ENCODE peak calls at places on chromosome 13, in four cellular contexts. H, Y, U and I are unnamed samples.

GRCh38 chr13:74009100-74009668 is 125.0 kb downstream of the KLF12 start:
- DNase-seq in H (no peak), Y (no peak), U (no peak), I (no peak)

GRCh38 chr13:99376924-99377323 is 69.7 kb upstream of the GPR183 start:
- DNase-seq in U (no peak), Y (no peak), H (no peak), I (no peak)

GRCh38 chr13:24671367-24672117 is 8.7 kb upstream of the ATP12A start:
- DNase-seq in U (peak), Y (peak), H (peak), I (peak)

GRCh38 chr13:102261809-102262208 is 140.0 kb downstream of the FGF14 start:
- DNase-seq in Y (no peak), H (no peak), U (no peak), I (no peak)

GRCh38 chr13:100835695-100836094 is 161.1 kb upstream of the TMTC4 start:
- DNase-seq in H (no peak), U (no peak), Y (peak), I (no peak)

GRCh38 chr13:24672141-24673132 is 7.8 kb upstream of the ATP12A start:
- DNase-seq in H (peak), U (no peak), Y (peak), I (no peak)

GRCh38 chr13:98451676-98452105 is 125.2 kb downstream of the STK24 start:
- DNase-seq in H (no peak), U (no peak), Y (peak), I (no peak)

GRCh38 chr13:30178976-30179375 is 128.4 kb downstream of the KATNAL1 start:
- DNase-seq in U (no peak), Y (no peak), H (no peak), I (no peak)

GRCh38 chr13:60448907-60449510 is 52.0 kb downstream of the TDRD3 start:
- DNase-seq in U (peak), H (peak), Y (peak), I (peak)

GRCh38 chr13:101218484-101218883 is 197.8 kb downstream of the NALCN start:
- DNase-seq in H (no peak), U (no peak), Y (peak), I (peak)

GRCh38 chr13:112177889-112178288 is 110.9 kb downstream of the SOX1 start:
- DNase-seq in Y (no peak), U (no peak), H (no peak), I (no peak)

GRCh38 chr13:64937302-64937701 is 2292.8 kb downstream of the PCDH9 start:
- DNase-seq in Y (no peak), U (no peak), H (no peak), I (no peak)

GRCh38 chr13:111844682-111845081 is 222.3 kb upstream of the SOX1 start:
- DNase-seq in H (no peak), U (no peak), Y (no peak), I (no peak)

GRCh38 chr13:72194531-72194930 is 327.5 kb upstream of the DACH1 start:
- DNase-seq in Y (peak), H (no peak), U (no peak), I (peak)

GRCh38 chr13:38394777-38395504 is 45.3 kb downstream of the UFM1 start:
- DNase-seq in Y (peak), U (no peak), H (no peak), I (peak)

GRCh38 chr13:67230774-67231480 is 791 bp upstream of the PCDH9 start:
- DNase-seq in H (peak), U (peak), Y (peak), I (peak)

GRCh38 chr13:99806671-99807070 is 164.9 kb downstream of the ZIC5 start:
- DNase-seq in H (no peak), Y (no peak), U (no peak), I (no peak)

GRCh38 chr13:46551410-46552301 is 1.3 kb upstream of the LRCH1 start:
- DNase-seq in Y (peak), H (peak), U (peak), I (peak)

GRCh38 chr13:66992183-66992582 is 238.0 kb downstream of the PCDH9 start:
- DNase-seq in U (no peak), Y (peak), H (peak), I (peak)

GRCh38 chr13:98405107-98405571 is 171.8 kb downstream of the STK24 start:
- DNase-seq in Y (no peak), H (peak), U (no peak), I (no peak)

GRCh38 chr13:21638319-21639282 is 32.3 kb upstream of the FGF9 start:
- DNase-seq in H (peak), U (peak), Y (peak), I (peak)

GRCh38 chr13:92842145-92842544 is 384.5 kb upstream of the GPC6 start:
- DNase-seq in Y (peak), U (no peak), H (no peak), I (peak)

GRCh38 chr13:29743229-29743786 is 107.1 kb downstream of the UBL3 start:
- DNase-seq in H (no peak), Y (no peak), U (no peak), I (peak)

GRCh38 chr13:32443111-32443510 is 15.2 kb upstream of the N4BP2L1 start:
- DNase-seq in H (peak), Y (peak), U (no peak), I (peak)
- TF ChIP-seq CTCF in H (peak), Y (peak), U (no peak), I (peak)

GRCh38 chr13:36294061-36294460 is 3.6 kb downstream of the CCDC169 start:
- DNase-seq in H (no peak), Y (no peak), U (no peak), I (peak)

GRCh38 chr13:36293497-36293896 is 4.1 kb downstream of the CCDC169 start:
- DNase-seq in H (no peak), Y (no peak), U (no peak), I (no peak)

GRCh38 chr13:36298535-36299068 is 988 bp upstream of the CCDC169 start:
- DNase-seq in Y (no peak), H (no peak), U (no peak), I (no peak)

GRCh38 chr13:36297600-36298338 is at the start of gene CCDC169:
- DNase-seq in H (peak), Y (peak), U (peak), I (peak)

GRCh38 chr13:36297259-36297599 is 385 bp downstream of the CCDC169 start:
- DNase-seq in H (no peak), U (no peak), Y (peak), I (peak)
- H3K4me3 ChIP-seq in H (peak), U (peak), Y (peak), I (peak)

DNA sequence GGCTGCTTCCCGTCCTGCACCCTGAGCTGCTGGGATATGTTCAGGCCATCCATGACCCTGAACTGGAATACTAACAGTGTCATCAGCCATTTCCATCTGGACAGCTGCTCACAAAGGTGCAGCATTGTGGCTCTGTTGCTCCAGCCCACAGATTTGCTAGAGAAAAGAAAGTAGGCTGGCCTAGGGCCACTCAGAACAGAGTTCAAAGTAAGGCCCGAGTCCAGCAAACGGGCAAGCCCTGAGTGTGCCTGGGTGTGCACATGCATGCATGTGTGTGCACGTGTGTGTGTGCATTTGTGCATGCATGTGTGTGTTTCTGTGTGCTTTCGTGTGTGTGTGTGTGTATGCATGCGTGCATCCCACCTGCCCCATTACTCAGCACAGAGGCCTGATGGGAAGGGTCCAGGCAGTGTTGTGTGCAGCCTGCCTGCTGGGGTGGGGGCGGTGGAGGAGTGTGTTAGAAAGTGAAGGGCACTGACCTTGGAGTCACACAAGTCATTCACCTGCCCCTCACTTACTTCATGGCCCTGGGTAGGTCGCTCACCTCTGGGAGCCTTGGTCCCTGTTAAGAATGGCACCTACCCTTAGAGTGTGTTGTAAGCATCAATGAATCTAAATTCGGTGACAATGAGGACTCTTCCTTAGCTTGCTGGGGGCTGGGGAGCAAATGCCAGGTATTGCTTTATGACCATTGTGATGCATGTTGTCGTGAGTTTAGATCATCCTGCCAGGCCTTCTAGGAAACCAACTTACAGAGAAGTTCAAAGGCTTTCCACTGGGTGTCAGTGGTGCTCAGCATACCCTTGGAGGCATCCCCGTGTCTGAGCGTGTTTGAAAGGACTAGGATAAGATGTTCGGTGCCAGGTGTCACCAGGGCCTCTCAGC is 53.2 kb downstream of the GPR12 start:
- DNase-seq in Y (peak), U (peak), H (peak), I (peak)
- TF ChIP-seq CTCF in Y (peak), U (peak), H (peak), I (peak)

GRCh38 chr13:23496255-23496654 is 62.8 kb upstream of the SACS start:
- DNase-seq in Y (no peak), U (no peak), H (no peak), I (no peak)

GRCh38 chr13:23504188-23504587 is 66.0 kb upstream of the TNFRSF19 start:
- DNase-seq in U (no peak), Y (no peak), H (no peak), I (no peak)

GRCh38 chr13:23497186-23497585 is 63.7 kb upstream of the SACS start:
- DNase-seq in Y (no peak), H (no peak), U (no peak), I (no peak)

GRCh38 chr13:23505007-23505406 is 65.2 kb upstream of the TNFRSF19 start:
- DNase-seq in U (no peak), H (no peak), Y (peak), I (peak)

GRCh38 chr13:23500858-23501257 is 67.4 kb upstream of the SACS start:
- DNase-seq in U (peak), Y (peak), H (no peak), I (peak)
- H3K4me3 ChIP-seq in U (no peak), Y (no peak), H (no peak), I (no peak)

GRCh38 chr13:27556109-27556508 is 64.2 kb downstream of the LNX2 start:
- DNase-seq in Y (peak), U (no peak), H (no peak), I (no peak)
- TF ChIP-seq CTCF in Y (no peak), U (no peak), H (peak), I (no peak)

GRCh38 chr13:44432595-44432994 is 59.0 kb downstream of the SERP2 start:
- DNase-seq in Y (no peak), U (no peak), H (no peak), I (peak)

GRCh38 chr13:44435142-44435982 is 61.7 kb downstream of the SERP2 start:
- DNase-seq in Y (peak), H (peak), U (peak), I (peak)

GRCh38 chr13:44431150-44431549 is 57.5 kb downstream of the SERP2 start:
- DNase-seq in U (no peak), Y (no peak), H (peak), I (no peak)

GRCh38 chr13:44434441-44435141 is 61.0 kb downstream of the SERP2 start:
- DNase-seq in Y (no peak), H (no peak), U (peak), I (no peak)

DNA sequence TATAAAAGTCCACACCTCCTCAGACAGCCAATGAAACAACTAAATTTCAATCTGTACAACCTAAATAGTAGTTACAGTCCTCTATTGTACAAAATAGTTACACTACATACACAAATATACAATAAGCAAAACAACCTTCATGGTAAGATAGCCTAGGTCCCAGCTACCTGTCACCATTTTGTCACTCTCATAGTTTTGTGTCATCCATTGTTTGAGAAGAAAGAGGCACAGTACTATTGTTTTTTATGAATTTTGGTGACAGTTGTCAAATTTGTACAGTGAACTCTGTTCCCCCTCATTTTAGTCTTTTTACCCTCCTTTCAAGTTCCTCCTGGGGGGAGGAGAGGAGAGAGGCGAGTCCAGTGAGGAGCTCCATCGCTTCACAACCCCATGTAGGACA is 60.2 kb downstream of the SERP2 start:
- DNase-seq in Y (no peak), U (no peak), H (no peak), I (no peak)
- H3K4me3 ChIP-seq in Y (no peak), U (peak), H (peak), I (peak)

GRCh38 chr13:95601216-95601615 is 43.3 kb downstream of the DZIP1 start:
- DNase-seq in H (no peak), Y (peak), U (no peak), I (no peak)
- TF ChIP-seq CTCF in H (no peak), Y (no peak), U (no peak), I (no peak)

GRCh38 chr13:90835826-90836225 is 511.7 kb upstream of the MIR17HG start:
- DNase-seq in H (no peak), U (no peak), Y (no peak), I (no peak)
- H3K4me3 ChIP-seq in H (no peak), U (no peak), Y (no peak), I (no peak)

GRCh38 chr13:49554387-49554786 is 31.0 kb downstream of the RCBTB1 start:
- DNase-seq in H (no peak), Y (no peak), U (no peak), I (no peak)
- TF ChIP-seq CTCF in H (no peak), Y (no peak), U (no peak), I (no peak)